ENCODE peak calls at places on chromosome 4, in five cellular contexts. One of them, this sample, is unnamed. For H3K4me1, the result is how much of the 10 kb centered on the place peaks cover.

GRCh38 chr4:87843936-87844335 is 11.2 kb downstream of the MEPE start:
- DNase-seq in psoas muscle: no peak
- DNase-seq in tibial artery: peak
- DNase-seq in mucosa of descending colon: no peak
- DNase-seq in cardiac muscle cell: peak
- DNase-seq in this sample: no peak

GRCh38 chr4:155805016-155805415 is 46.2 kb downstream of the GUCY1B1 start:
- DNase-seq in psoas muscle: no peak
- DNase-seq in tibial artery: no peak
- DNase-seq in mucosa of descending colon: no peak
- DNase-seq in cardiac muscle cell: no peak
- DNase-seq in this sample: no peak

GRCh38 chr4:25104561-25104960 is 55.7 kb downstream of the SEPSECS start:
- DNase-seq in psoas muscle: no peak
- DNase-seq in tibial artery: no peak
- DNase-seq in mucosa of descending colon: no peak
- DNase-seq in cardiac muscle cell: no peak
- DNase-seq in this sample: no peak

GRCh38 chr4:182510836-182511235 is 267.6 kb downstream of the TENM3 start:
- DNase-seq in psoas muscle: no peak
- DNase-seq in tibial artery: no peak
- DNase-seq in mucosa of descending colon: no peak
- DNase-seq in cardiac muscle cell: no peak
- DNase-seq in this sample: no peak

GRCh38 chr4:164894725-164895124 is 17.7 kb downstream of the APELA start:
- DNase-seq in psoas muscle: no peak
- DNase-seq in tibial artery: no peak
- DNase-seq in mucosa of descending colon: no peak
- DNase-seq in cardiac muscle cell: no peak
- DNase-seq in this sample: no peak

GRCh38 chr4:74451214-74451661 is 6.3 kb downstream of the AREG start:
- DNase-seq in psoas muscle: no peak
- DNase-seq in tibial artery: no peak
- DNase-seq in mucosa of descending colon: no peak
- DNase-seq in cardiac muscle cell: no peak
- DNase-seq in this sample: no peak

GRCh38 chr4:186258216-186258811 is 7.7 kb upstream of the F11 start:
- DNase-seq in psoas muscle: no peak
- DNase-seq in tibial artery: no peak
- DNase-seq in mucosa of descending colon: no peak
- DNase-seq in cardiac muscle cell: no peak
- DNase-seq in this sample: no peak

GRCh38 chr4:182826391-182826790 is 90.8 kb downstream of the DCTD start:
- DNase-seq in psoas muscle: no peak
- DNase-seq in tibial artery: no peak
- DNase-seq in mucosa of descending colon: no peak
- DNase-seq in cardiac muscle cell: no peak
- DNase-seq in this sample: no peak

GRCh38 chr4:142883433-142883832 is 37.3 kb upstream of the INPP4B start:
- DNase-seq in psoas muscle: no peak
- DNase-seq in tibial artery: no peak
- DNase-seq in mucosa of descending colon: peak
- DNase-seq in cardiac muscle cell: peak
- DNase-seq in this sample: no peak

GRCh38 chr4:84277923-84278322 is 221.2 kb downstream of the NKX6-1 start:
- DNase-seq in psoas muscle: no peak
- DNase-seq in tibial artery: no peak
- DNase-seq in mucosa of descending colon: no peak
- DNase-seq in cardiac muscle cell: no peak
- DNase-seq in this sample: no peak

GRCh38 chr4:85798011-85798770 is 323.2 kb downstream of the ARHGAP24 start:
- DNase-seq in psoas muscle: no peak
- DNase-seq in tibial artery: no peak
- DNase-seq in mucosa of descending colon: no peak
- DNase-seq in cardiac muscle cell: no peak
- DNase-seq in this sample: no peak

GRCh38 chr4:64821612-64822011 is 412.4 kb upstream of the TECRL start:
- DNase-seq in psoas muscle: no peak
- DNase-seq in tibial artery: no peak
- DNase-seq in mucosa of descending colon: no peak
- DNase-seq in cardiac muscle cell: no peak
- DNase-seq in this sample: no peak
- H3K4me1 ChIP-seq in psoas muscle: under half
- H3K4me1 ChIP-seq in tibial artery: under half
- H3K4me1 ChIP-seq in mucosa of descending colon: under half
- H3K4me1 ChIP-seq in cardiac muscle cell: under half
- H3K4me1 ChIP-seq in this sample: under half

GRCh38 chr4:94457692-94458106 is 6.0 kb downstream of the PDLIM5 start:
- DNase-seq in psoas muscle: peak
- DNase-seq in tibial artery: no peak
- DNase-seq in mucosa of descending colon: no peak
- DNase-seq in cardiac muscle cell: peak
- DNase-seq in this sample: no peak

GRCh38 chr4:94454405-94454804 is 2.7 kb downstream of the PDLIM5 start:
- DNase-seq in psoas muscle: no peak
- DNase-seq in tibial artery: no peak
- DNase-seq in mucosa of descending colon: no peak
- DNase-seq in cardiac muscle cell: no peak
- DNase-seq in this sample: no peak

GRCh38 chr4:94453534-94453963 is 1.8 kb downstream of the PDLIM5 start:
- DNase-seq in psoas muscle: no peak
- DNase-seq in tibial artery: no peak
- DNase-seq in mucosa of descending colon: peak
- DNase-seq in cardiac muscle cell: no peak
- DNase-seq in this sample: no peak

GRCh38 chr4:94452476-94453300 is 946 bp downstream of the PDLIM5 start:
- DNase-seq in psoas muscle: peak
- DNase-seq in tibial artery: peak
- DNase-seq in mucosa of descending colon: peak
- DNase-seq in cardiac muscle cell: peak
- DNase-seq in this sample: peak

DNA sequence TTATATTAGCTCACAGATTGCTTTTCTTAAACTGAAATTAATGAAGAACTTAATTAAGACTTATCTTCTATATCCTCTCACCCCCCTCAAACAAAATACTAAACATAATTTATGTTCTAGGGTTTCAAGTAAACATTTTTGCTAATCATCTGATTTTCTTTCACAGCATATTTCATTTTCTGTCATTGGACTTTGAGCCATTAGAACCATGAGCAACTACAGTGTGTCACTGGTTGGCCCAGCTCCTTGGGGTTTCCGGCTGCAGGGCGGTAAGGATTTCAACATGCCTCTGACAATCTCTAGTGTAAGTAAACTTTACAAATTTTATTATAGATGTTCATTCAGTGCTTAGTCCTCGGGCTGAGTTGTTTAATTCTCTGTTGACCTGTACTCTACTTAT is 3.3 kb downstream of the PDLIM5 start:
- DNase-seq in psoas muscle: peak
- DNase-seq in tibial artery: peak
- DNase-seq in mucosa of descending colon: peak
- DNase-seq in cardiac muscle cell: no peak
- DNase-seq in this sample: peak
- H3K4me3 ChIP-seq in psoas muscle: peak
- H3K4me3 ChIP-seq in tibial artery: peak
- H3K4me3 ChIP-seq in mucosa of descending colon: peak
- H3K4me3 ChIP-seq in cardiac muscle cell: peak
- H3K4me3 ChIP-seq in this sample: peak

GRCh38 chr4:136713140-136713539 is 819.2 kb downstream of the PCDH18 start:
- DNase-seq in psoas muscle: no peak
- DNase-seq in tibial artery: no peak
- DNase-seq in mucosa of descending colon: no peak
- DNase-seq in cardiac muscle cell: no peak
- DNase-seq in this sample: no peak
- TF ChIP-seq CTCF in psoas muscle: no peak
- TF ChIP-seq CTCF in tibial artery: no peak
- TF ChIP-seq CTCF in mucosa of descending colon: no peak
- TF ChIP-seq CTCF in cardiac muscle cell: peak
- TF ChIP-seq CTCF in this sample: peak

DNA sequence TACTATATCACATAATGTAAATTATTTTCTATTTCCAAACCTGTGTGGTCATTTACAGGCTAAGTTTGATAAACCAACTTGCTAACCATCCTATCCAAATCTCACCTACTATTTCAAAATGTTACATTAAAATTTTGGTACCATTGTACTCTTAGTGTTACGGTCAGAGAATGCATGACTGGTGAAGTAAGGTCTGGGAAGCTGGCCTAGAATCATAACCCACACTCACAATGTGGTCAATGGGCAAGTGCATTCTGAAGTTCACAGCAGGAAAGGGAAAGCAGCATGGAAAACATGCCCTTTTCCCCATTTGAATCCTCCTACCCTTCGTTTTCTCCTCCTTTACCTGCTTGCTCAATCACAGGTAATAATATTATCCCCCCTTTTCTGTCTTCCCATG is 54.4 kb downstream of the PPP3CA start:
- DNase-seq in psoas muscle: no peak
- DNase-seq in tibial artery: no peak
- DNase-seq in mucosa of descending colon: no peak
- DNase-seq in cardiac muscle cell: no peak
- DNase-seq in this sample: no peak
- H3K4me1 ChIP-seq in psoas muscle: under half
- H3K4me1 ChIP-seq in tibial artery: under half
- H3K4me1 ChIP-seq in mucosa of descending colon: under half
- H3K4me1 ChIP-seq in cardiac muscle cell: under half
- H3K4me1 ChIP-seq in this sample: under half

DNA sequence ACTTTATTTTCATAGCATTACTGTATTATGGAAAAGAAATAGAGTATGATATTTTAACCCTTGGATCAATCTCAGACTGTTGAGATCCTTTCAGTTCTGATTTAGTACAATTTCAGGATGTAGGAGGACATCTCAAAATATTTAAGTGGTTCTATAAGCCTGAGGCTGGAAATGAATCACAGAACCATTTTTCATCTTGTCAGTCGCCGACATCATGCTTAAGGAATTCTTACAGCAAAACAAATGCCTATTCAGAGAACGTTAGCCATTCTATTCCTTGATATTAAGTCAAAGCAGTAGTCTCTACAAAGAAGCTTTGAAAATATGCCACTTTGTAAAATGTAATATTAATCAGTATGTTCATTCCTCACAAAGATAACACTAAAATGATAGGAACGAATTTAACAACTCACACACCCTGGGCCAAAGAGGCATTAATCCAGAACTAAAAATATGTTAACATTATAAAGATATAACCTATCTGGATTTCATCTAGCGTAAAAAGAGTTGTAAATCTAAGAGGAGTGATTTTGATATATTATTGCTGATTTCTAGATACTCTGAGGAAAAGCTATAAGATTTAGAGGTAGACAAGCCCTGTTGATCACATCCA is 152.0 kb downstream of the GASK1B start:
- DNase-seq in psoas muscle: no peak
- DNase-seq in tibial artery: no peak
- DNase-seq in mucosa of descending colon: no peak
- DNase-seq in cardiac muscle cell: peak
- DNase-seq in this sample: no peak
- H3K4me3 ChIP-seq in psoas muscle: no peak
- H3K4me3 ChIP-seq in tibial artery: no peak
- H3K4me3 ChIP-seq in mucosa of descending colon: no peak
- H3K4me3 ChIP-seq in cardiac muscle cell: no peak
- H3K4me3 ChIP-seq in this sample: no peak

GRCh38 chr4:103201724-103202123 is 3.6 kb upstream of the CENPE start:
- DNase-seq in psoas muscle: no peak
- DNase-seq in tibial artery: no peak
- DNase-seq in mucosa of descending colon: no peak
- DNase-seq in cardiac muscle cell: no peak
- DNase-seq in this sample: no peak

GRCh38 chr4:103204114-103204513 is 6.0 kb upstream of the CENPE start:
- DNase-seq in psoas muscle: no peak
- DNase-seq in tibial artery: no peak
- DNase-seq in mucosa of descending colon: no peak
- DNase-seq in cardiac muscle cell: peak
- DNase-seq in this sample: no peak

DNA sequence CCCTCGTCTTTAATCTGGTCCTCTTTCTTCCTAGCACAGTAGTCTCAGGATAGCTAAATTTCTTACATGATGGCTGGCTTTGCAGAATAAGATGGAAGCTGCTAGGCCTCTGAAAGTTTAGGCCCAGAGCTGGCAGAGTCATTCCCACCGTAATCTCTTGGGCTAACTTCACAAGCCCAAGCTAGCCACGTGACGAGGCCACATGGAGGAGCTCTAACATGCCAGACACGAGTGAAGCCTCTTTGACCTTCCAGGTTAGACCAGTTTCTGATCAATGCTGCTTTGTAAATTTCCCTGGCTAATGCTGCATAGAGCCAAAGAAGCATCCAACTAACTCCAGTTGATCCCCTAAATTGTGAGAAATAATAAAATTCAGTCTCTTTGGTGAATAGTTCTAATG is 9.5 kb upstream of the CENPE start:
- DNase-seq in psoas muscle: no peak
- DNase-seq in tibial artery: no peak
- DNase-seq in mucosa of descending colon: peak
- DNase-seq in cardiac muscle cell: peak
- DNase-seq in this sample: no peak
- TF ChIP-seq CTCF in psoas muscle: no peak
- TF ChIP-seq CTCF in tibial artery: no peak
- TF ChIP-seq CTCF in mucosa of descending colon: no peak
- TF ChIP-seq CTCF in cardiac muscle cell: no peak
- TF ChIP-seq CTCF in this sample: no peak

GRCh38 chr4:99645638-99646037 is 12.0 kb downstream of the C4orf54 start:
- DNase-seq in psoas muscle: no peak
- DNase-seq in tibial artery: no peak
- DNase-seq in mucosa of descending colon: no peak
- DNase-seq in cardiac muscle cell: no peak
- DNase-seq in this sample: no peak
- H3K4me1 ChIP-seq in psoas muscle: half or more
- H3K4me1 ChIP-seq in tibial artery: under half
- H3K4me1 ChIP-seq in mucosa of descending colon: under half
- H3K4me1 ChIP-seq in cardiac muscle cell: under half
- H3K4me1 ChIP-seq in this sample: half or more

GRCh38 chr4:5887361-5888221 is 5.3 kb downstream of the CRMP1 start:
- DNase-seq in psoas muscle: no peak
- DNase-seq in tibial artery: no peak
- DNase-seq in mucosa of descending colon: peak
- DNase-seq in cardiac muscle cell: no peak
- DNase-seq in this sample: no peak
- H3K4me3 ChIP-seq in psoas muscle: peak
- H3K4me3 ChIP-seq in tibial artery: peak
- H3K4me3 ChIP-seq in mucosa of descending colon: no peak
- H3K4me3 ChIP-seq in cardiac muscle cell: peak
- H3K4me3 ChIP-seq in this sample: peak

DNA sequence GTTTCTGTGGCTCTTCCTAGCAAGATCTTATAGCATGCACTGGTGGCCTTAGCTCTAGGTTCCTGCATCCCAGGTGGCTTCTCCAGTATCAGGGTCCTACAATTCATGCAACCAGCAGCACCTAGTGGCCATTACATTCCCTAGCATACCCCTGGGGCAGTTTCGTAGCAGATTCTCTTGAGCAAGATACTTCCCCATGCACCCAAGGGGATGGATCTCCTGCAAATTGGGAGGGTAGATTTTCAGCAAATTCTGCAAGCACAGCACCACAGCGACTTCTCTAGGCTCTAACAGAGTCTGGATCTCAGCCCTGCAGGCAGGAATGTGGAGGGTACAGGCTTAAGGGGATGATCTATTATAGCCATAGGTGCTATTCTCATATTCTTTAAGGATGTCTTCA is 13.1 kb upstream of the SLC9B1 start:
- DNase-seq in psoas muscle: no peak
- DNase-seq in tibial artery: no peak
- DNase-seq in mucosa of descending colon: peak
- DNase-seq in cardiac muscle cell: peak
- DNase-seq in this sample: no peak
- TF ChIP-seq CTCF in psoas muscle: peak
- TF ChIP-seq CTCF in tibial artery: no peak
- TF ChIP-seq CTCF in mucosa of descending colon: no peak
- TF ChIP-seq CTCF in cardiac muscle cell: peak
- TF ChIP-seq CTCF in this sample: peak

GRCh38 chr4:81512371-81512770 is 40.7 kb upstream of the RASGEF1B start:
- DNase-seq in psoas muscle: no peak
- DNase-seq in tibial artery: no peak
- DNase-seq in mucosa of descending colon: no peak
- DNase-seq in cardiac muscle cell: no peak
- DNase-seq in this sample: no peak
- H3K4me1 ChIP-seq in psoas muscle: under half
- H3K4me1 ChIP-seq in tibial artery: under half
- H3K4me1 ChIP-seq in mucosa of descending colon: under half
- H3K4me1 ChIP-seq in cardiac muscle cell: under half
- H3K4me1 ChIP-seq in this sample: under half

This sample was measured in left ventricle myocardium inferior.